ENCODE peak calls at places on chromosomes 2 and 18, in five cellular contexts. I is heart left ventricle, O is cardiac muscle cell, V is BJ, B is ovary. J is an unnamed sample.

GRCh38 chr2:230830428-230830827 is 34.3 kb upstream of the ITM2C start:
- DNase-seq in I (no peak), O (no peak), V (no peak), B (no peak), J (no peak)

GRCh38 chr2:19357383-19358241 is 811 bp downstream of the OSR1 start:
- DNase-seq in I (no peak), O (peak; percentile 52), V (no peak), B (peak; percentile 45), J (no peak)

GRCh38 chr2:2326653-2327052 is 4.4 kb downstream of the MYT1L start:
- DNase-seq in I (no peak), O (no peak), V (no peak), B (no peak), J (no peak)

GRCh38 chr2:28642796-28643195 is 108.8 kb upstream of the PPP1CB start:
- DNase-seq in I (no peak), O (no peak), V (no peak), B (no peak), J (no peak)

GRCh38 chr18:22567794-22568193 is 150.1 kb upstream of the CTAGE1 start:
- DNase-seq in I (no peak), O (no peak), V (no peak), B (no peak), J (no peak)

GRCh38 chr2:235514627-235515363 is 21.0 kb downstream of the AGAP1 start:
- DNase-seq in I (peak; percentile 4), O (no peak), V (no peak), B (no peak), J (no peak)

GRCh38 chr2:179917272-179917671 is 55.9 kb upstream of the ZNF385B start:
- DNase-seq in I (no peak), O (peak; percentile 61), V (peak; percentile 18), B (no peak), J (no peak)

GRCh38 chr2:176490061-176490861 is 221.0 kb downstream of the MTX2 start:
- DNase-seq in I (peak; percentile 79), O (peak; percentile 73), V (no peak), B (peak; percentile 57), J (peak; percentile 52)

GRCh38 chr2:158999458-158999857 is 31.0 kb downstream of the TANC1 start:
- DNase-seq in I (no peak), O (peak; percentile 49), V (no peak), B (no peak), J (no peak)

GRCh38 chr2:1654696-1655374 is 89.5 kb downstream of the PXDN start:
- DNase-seq in I (no peak), O (peak; percentile 46), V (no peak), B (peak; percentile 15), J (no peak)

DNA sequence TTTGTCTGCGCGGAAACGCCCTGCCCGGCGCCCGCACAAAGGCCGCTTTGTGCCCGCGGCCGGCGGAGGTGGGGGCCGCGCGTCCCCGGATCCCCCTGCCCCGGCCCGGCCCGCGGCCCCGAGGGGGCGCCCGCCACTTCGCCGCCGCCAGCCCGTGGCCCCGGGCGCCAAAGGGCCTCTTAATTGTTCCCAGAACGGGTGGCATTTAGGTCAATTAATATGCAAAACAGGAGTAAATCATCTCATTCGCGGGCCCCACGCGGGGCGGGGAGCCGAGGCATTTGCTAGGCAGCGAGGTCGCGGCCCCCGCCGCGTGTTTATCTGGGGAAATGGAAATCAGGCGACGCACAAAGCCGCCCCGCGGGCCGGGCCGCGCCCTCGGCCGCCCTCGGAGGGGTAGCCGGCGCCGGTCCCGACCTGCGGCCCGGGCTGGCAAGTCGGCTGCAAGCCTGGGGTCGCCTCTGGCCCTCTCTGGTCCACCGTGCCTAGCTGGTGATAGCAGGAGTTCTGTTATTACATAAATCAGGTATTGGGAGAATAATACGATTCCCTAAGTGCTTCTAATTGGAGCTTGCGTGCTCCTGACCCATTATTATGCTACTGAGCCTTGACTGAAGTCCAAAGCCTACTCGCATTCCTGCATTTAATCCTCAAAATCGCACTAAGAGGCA is 148.2 kb upstream of the GLI2 start:
- DNase-seq in I (peak; percentile 65), O (no peak), V (no peak), B (no peak), J (peak; percentile 12)
- H3K4me3 ChIP-seq in I (no peak overlapping the region), O (peak overlapping the region; percentile 7), V (no peak overlapping the region), B (no peak overlapping the region), J (no peak overlapping the region)

GRCh38 chr2:239695106-239695727 is 294.4 kb upstream of the HDAC4 start:
- DNase-seq in I (no peak), O (no peak), V (no peak), B (no peak), J (no peak)

GRCh38 chr2:239695728-239696240 is 295.0 kb upstream of the HDAC4 start:
- DNase-seq in I (no peak), O (no peak), V (no peak), B (no peak), J (no peak)

GRCh38 chr2:239694487-239694886 is 293.7 kb upstream of the HDAC4 start:
- DNase-seq in I (no peak), O (no peak), V (no peak), B (no peak), J (no peak)

GRCh38 chr2:239697765-239698164 is 296.9 kb upstream of the HDAC4 start:
- DNase-seq in I (no peak), O (no peak), V (no peak), B (no peak), J (no peak)

GRCh38 chr2:239696559-239697207 is 295.9 kb upstream of the HDAC4 start:
- DNase-seq in I (no peak), O (no peak), V (no peak), B (no peak), J (no peak)
- H3K27me3 ChIP-seq in I (no peaks in the 10 kb centered on the region), O (no peaks in the 10 kb centered on the region), V (no peaks in the 10 kb centered on the region), B (no peaks in the 10 kb centered on the region), J (no peaks in the 10 kb centered on the region)

DNA sequence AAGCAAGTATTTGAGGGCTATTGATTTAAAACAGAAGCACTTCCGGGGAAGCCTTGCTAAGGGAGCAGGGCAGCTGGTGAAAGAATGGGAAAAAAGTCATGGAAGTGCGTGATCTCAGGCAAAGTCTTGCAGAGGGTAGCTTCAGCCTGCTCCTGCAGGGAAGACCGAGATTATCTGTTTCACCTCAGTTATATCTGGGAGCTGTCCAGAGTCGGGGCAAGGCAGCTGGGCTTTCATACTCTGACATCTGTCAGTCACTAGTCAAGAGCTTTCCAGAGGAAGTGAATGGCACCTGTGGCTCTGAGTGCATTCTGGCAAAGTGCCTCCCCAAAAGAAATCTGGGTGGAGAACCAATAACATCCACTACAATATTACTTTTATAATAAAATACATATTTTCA is 8.7 kb downstream of the NXPH2 start:
- DNase-seq in I (no peak), O (no peak), V (no peak), B (no peak), J (no peak)
- TF ChIP-seq CTCF in I (no peak), O (no peak), V (no peak), B (no peak), J (no peak)

DNA sequence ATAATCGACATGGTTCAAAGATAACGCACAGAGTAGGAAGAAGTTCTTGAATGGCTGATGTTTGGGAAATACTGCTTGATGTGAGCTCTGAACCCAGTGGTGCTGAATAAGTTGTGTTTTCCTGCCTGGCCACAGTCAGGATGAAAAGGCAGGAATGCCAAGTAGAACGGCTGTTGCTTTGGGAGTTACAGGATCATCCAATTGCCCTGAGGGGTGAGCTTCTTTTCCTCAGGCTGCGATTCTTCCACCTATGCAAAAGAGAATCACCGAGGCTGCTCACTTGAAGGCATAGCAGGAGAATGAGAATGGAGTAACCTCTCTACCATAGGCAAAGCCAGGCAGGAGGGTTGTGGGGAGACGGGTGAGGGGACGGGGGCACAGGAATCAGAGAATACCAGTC is 14.4 kb upstream of the IGFBP2 start:
- DNase-seq in I (no peak), O (no peak), V (no peak), B (no peak), J (no peak)
- H3K4me3 ChIP-seq in I (no peak overlapping the region), O (no peak overlapping the region), V (no peak overlapping the region), B (no peak overlapping the region), J (no peak overlapping the region)

GRCh38 chr18:26778054-26778393 is 87.5 kb downstream of the AQP4 start:
- DNase-seq in I (no peak), O (no peak), V (no peak), B (no peak), J (no peak)
- H3K27me3 ChIP-seq in I (peaks cover 4% of the 10 kb centered on the region), O (no peaks in the 10 kb centered on the region), V (no peaks in the 10 kb centered on the region), B (no peaks in the 10 kb centered on the region), J (peaks cover 2% of the 10 kb centered on the region)

GRCh38 chr18:55031164-55031563 is 71.9 kb upstream of the CCDC68 start:
- DNase-seq in I (no peak), O (no peak), V (no peak), B (no peak), J (no peak)
- TF ChIP-seq CTCF in I (no peak), O (no peak), V (no peak), B (no peak), J (no peak)

GRCh38 chr2:215942194-215942593 is 71.2 kb downstream of the MREG start:
- DNase-seq in I (no peak), O (no peak), V (no peak), B (no peak), J (no peak)
- H3K4me3 ChIP-seq in I (no peak overlapping the region), O (no peak overlapping the region), V (no peak overlapping the region), B (no peak overlapping the region), J (no peak overlapping the region)

DNA sequence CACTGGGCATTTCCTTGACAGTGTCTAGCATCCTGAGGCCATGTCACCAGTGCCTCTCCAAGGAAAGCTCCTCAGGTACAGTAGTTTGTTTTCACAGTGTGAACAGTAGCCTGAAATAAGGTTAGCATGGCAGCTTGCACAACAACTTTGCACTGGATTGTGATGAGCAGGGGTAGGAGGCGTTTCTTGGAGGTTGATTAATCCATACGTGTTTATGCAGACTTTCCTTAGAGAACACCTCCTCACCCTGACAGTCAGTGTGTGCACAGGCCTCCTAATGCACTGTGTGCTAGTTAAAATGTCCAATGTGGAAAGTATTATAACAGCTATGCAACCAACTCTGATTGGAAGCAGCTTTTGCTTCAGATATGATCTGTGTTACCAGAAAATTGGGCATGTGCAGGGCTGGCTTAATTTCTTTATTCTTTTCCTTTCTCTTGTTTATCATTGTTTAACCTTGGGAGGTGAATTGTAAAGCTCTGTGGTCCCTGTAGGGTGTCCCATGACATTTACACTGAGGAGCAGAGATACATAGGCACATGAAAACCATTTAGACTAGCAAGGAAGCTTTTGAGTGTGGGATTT is 77.2 kb upstream of the LDAH start:
- DNase-seq in I (no peak), O (no peak), V (no peak), B (no peak), J (no peak)
- H3K27me3 ChIP-seq in I (no peaks in the 10 kb centered on the region), O (no peaks in the 10 kb centered on the region), V (no peaks in the 10 kb centered on the region), B (no peaks in the 10 kb centered on the region), J (no peaks in the 10 kb centered on the region)

GRCh38 chr18:28706397-28706796 is 529.5 kb upstream of the CDH2 start:
- DNase-seq in I (no peak), O (no peak), V (no peak), B (no peak), J (no peak)
- TF ChIP-seq CTCF in I (no peak), O (no peak), V (no peak), B (no peak), J (no peak)

DNA sequence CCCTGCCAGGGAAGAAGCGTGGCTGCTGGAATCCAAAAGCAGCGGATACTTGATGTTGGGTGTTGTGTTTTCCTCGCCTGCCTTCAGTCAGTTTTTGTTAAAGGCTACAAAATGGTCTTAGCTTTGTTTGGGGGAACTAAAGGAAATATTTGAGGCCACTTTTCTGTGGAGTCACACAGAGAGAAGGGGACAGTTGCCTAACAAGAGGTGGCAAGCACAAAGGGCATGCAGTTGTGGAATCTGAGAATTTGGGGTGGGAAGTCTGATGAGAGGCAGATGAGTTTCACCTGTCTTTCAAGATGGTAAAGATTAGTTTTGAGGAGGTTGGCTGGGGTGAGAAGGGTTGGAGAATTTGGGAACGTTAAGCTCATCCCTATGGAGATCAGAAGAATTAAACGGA is 2.9 kb downstream of the MALT1 start:
- DNase-seq in I (no peak), O (no peak), V (no peak), B (no peak), J (no peak)
- H3K4me3 ChIP-seq in I (no peak overlapping the region), O (no peak overlapping the region), V (no peak overlapping the region), B (no peak overlapping the region), J (no peak overlapping the region)